ENCODE peak calls at places on chromosome 14, in seven cellular contexts. B is IMR-90, W is H9, A is mesenchymal stem cell, M is mesendoderm, T is H1, N is trophoblast cell. Q is an unnamed sample.

GRCh38 chr14:52360831-52361230 is 46.7 kb downstream of the PTGER2 start:
- DNase-seq in M (peak), W (no peak), B (no peak), N (no peak), A (peak), T (no peak), Q (no peak)

GRCh38 chr14:75885829-75886228 is 96.0 kb downstream of the TGFB3 start:
- DNase-seq in M (no peak), T (no peak), W (no peak), N (no peak), A (peak), B (peak), Q (no peak)

GRCh38 chr14:76961631-76962302 is 66.7 kb downstream of the IRF2BPL start:
- DNase-seq in W (peak), M (peak), T (peak), N (peak), B (peak), A (peak), Q (peak)

GRCh38 chr14:44895716-44896115 is 66.0 kb downstream of the KLHL28 start:
- DNase-seq in T (no peak), A (peak), W (no peak), N (peak), B (peak), M (peak), Q (no peak)

GRCh38 chr14:66008631-66009030 is 477.5 kb upstream of the CCDC196 start:
- DNase-seq in N (no peak), M (no peak), B (no peak), W (no peak), A (no peak), T (no peak), Q (no peak)

GRCh38 chr14:34098045-34098984 is 147.4 kb upstream of the EGLN3 start:
- DNase-seq in W (no peak), B (peak), T (no peak), A (peak), M (peak), N (peak), Q (no peak)

GRCh38 chr14:48584031-48584430 is 908.6 kb upstream of the MDGA2 start:
- DNase-seq in M (no peak), N (no peak), A (peak), B (peak), T (no peak), W (no peak), Q (no peak)

GRCh38 chr14:93096923-93097322 is 18.8 kb downstream of the ITPK1 start:
- DNase-seq in N (no peak), B (no peak), A (no peak), M (no peak), T (no peak), W (no peak), Q (no peak)

GRCh38 chr14:74927225-74927624 is 4.2 kb upstream of the RPS6KL1 start:
- DNase-seq in A (no peak), T (no peak), B (no peak), N (no peak), W (no peak), M (no peak), Q (no peak)

GRCh38 chr14:41604793-41605534 is 1.7 kb upstream of the LRFN5 start:
- DNase-seq in N (peak), M (peak), T (no peak), B (peak), W (peak), A (peak), Q (peak)

GRCh38 chr14:77119852-77120251 is 21.7 kb downstream of the ZDHHC22 start:
- DNase-seq in A (no peak), N (no peak), T (no peak), B (no peak), W (no peak), M (no peak), Q (no peak)

DNA sequence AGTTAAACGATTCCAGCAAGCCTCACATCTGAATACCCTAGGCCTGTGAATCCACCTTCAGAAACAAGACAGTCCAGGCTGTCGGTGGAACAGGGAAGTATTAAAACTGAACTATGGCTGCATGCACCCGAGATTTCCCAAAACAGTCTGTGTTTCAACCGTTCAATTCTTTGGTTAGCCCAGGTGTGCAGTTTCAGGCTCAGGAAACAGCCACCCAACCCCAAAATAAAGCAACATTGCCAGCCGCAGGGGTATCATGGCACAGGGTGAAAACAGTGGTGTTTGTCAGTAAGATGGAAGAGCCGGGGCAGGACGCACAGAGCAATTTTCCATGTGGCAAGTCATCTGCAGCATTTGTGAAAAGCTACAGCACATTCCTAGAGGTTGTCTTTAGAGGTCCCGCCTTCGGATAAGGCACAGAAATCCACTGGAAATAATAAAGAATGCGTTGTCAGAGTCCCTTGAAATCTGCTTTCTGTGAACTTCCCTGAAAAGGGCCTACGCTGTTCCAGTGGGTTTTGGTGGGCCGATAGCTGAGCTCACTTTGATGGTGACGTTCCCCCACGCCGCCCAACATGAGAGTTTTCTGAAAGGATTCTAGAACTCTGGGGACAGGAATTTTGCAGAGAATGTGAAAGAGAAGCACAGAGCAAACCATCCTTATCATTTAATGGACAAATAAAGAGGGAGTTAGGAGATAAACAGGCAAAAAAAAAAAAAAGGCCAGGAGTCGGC is 84.9 kb downstream of the BCL11B start:
- DNase-seq in M (no peak), W (no peak), B (no peak), T (no peak), N (no peak), A (no peak), Q (no peak)
- H2BK5ac ChIP-seq in M (no peak), W (no peak), B (no peak), T (no peak), N (no peak), A (no peak), Q (no peak)

GRCh38 chr14:69819607-69820006 is 22.6 kb upstream of the SLC10A1 start:
- DNase-seq in A (no peak), B (no peak), N (no peak), T (no peak), W (no peak), M (no peak), Q (no peak)

GRCh38 chr14:69820991-69821390 is 23.9 kb upstream of the SLC10A1 start:
- DNase-seq in N (no peak), T (no peak), B (no peak), M (no peak), W (no peak), A (no peak), Q (no peak)

GRCh38 chr14:69827560-69827959 is 30.5 kb upstream of the SLC10A1 start:
- DNase-seq in T (no peak), A (no peak), M (peak), W (no peak), N (peak), B (no peak), Q (no peak)

GRCh38 chr14:69818760-69819191 is 21.7 kb upstream of the SLC10A1 start:
- DNase-seq in T (peak), M (peak), W (peak), N (peak), B (peak), A (peak), Q (peak)

DNA sequence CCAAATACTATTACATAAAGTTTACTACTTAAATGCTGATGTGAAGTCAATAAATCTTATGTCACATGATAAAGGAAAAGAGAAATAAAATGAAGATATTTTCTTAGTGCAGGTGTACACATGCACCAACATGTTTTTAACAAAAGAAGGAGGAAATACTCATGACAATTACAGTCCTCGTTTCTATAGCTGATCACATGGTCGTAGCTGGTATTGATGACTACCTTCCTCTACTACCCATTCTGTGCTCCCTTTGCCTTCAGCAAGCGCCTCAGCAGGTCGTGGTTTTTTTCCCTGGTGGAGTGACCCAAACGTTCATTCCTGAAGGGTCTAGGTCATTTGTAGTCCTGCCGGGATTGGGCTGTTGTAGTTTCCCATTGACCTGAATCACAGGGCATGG is 25.4 kb upstream of the SLC10A1 start:
- DNase-seq in M (no peak), W (no peak), B (no peak), N (no peak), A (no peak), T (no peak), Q (no peak)
- H3K18ac ChIP-seq in M (no peak), W (no peak), B (no peak), N (no peak), A (no peak), T (no peak), Q (no peak)

GRCh38 chr14:61630399-61630798 is 64.9 kb upstream of the HIF1A start:
- DNase-seq in N (no peak), A (no peak), T (no peak), B (no peak), M (no peak), W (no peak), Q (no peak)

GRCh38 chr14:61628192-61628591 is 67.1 kb upstream of the HIF1A start:
- DNase-seq in A (no peak), B (peak), W (no peak), M (no peak), T (no peak), N (no peak), Q (no peak)

GRCh38 chr14:61625171-61625570 is 70.1 kb upstream of the HIF1A start:
- DNase-seq in W (no peak), M (peak), A (peak), N (no peak), B (peak), T (no peak), Q (no peak)

GRCh38 chr14:61631044-61631692 is 64.1 kb upstream of the HIF1A start:
- DNase-seq in A (no peak), W (no peak), N (no peak), B (no peak), T (no peak), M (no peak), Q (no peak)

DNA sequence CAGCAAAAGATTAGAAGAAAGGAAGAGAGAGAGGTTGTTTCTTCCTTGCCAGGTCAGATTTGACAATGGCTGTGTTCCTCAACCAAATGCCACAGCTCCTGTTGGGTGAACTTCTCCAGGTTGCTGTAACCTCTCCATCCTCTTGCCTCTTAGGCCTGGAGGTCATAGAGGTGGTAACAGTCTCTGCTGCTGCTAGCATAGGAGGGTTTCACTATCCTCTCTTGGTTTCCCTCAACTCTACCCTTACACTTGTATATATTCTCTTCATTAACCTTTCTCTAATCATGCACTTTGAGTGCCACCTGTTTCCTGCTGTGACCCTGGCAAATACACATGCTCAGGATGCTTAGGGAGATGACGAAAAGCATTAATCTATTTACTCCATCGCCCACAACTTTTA is 67.7 kb upstream of the HIF1A start:
- DNase-seq in M (no peak), T (no peak), A (no peak), W (no peak), N (no peak), B (no peak), Q (no peak)
- H2BK5ac ChIP-seq in M (no peak), T (no peak), A (no peak), W (no peak), N (no peak), B (no peak), Q (no peak)

GRCh38 chr14:104442107-104442551 is 137.4 kb upstream of the C14orf180 start:
- DNase-seq in M (no peak), N (no peak), W (peak), A (no peak), B (no peak), T (no peak), Q (no peak)

GRCh38 chr14:104440297-104440956 is 139.1 kb upstream of the C14orf180 start:
- DNase-seq in T (no peak), N (no peak), B (no peak), M (no peak), A (no peak), W (no peak), Q (no peak)

GRCh38 chr14:104439625-104440024 is 139.9 kb upstream of the C14orf180 start:
- DNase-seq in A (no peak), B (no peak), T (no peak), N (no peak), M (no peak), W (no peak), Q (no peak)

GRCh38 chr14:104442611-104443390 is 136.8 kb upstream of the C14orf180 start:
- DNase-seq in A (no peak), N (no peak), T (no peak), W (peak), M (no peak), B (no peak), Q (no peak)

GRCh38 chr14:104441275-104442106 is 138.1 kb upstream of the C14orf180 start:
- DNase-seq in B (no peak), W (peak), T (no peak), M (no peak), A (no peak), N (no peak), Q (no peak)
- H3K18ac ChIP-seq in B (no peak), W (no peak), T (peak), M (no peak), A (no peak), N (no peak), Q (peak)

DNA sequence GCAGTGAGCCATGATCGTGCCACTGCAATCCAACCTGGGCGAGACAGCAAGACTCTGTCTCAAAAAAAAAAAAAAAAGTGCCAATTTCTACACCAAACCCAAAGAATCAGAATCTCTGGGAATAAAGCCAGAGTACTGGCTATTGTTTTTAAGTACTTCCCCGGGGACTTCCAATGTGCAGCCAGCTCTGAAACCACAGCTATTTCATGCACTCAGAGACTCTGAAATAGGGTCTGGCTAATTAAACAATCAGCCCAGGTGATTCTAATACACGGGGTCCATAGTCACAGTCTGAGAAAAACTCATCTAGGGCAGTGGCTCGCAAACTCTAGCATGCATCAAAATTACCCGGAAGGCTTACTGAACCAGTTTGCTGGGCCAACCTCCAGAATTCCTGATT is 56.3 kb downstream of the SIX6 start:
- DNase-seq in M (no peak), W (no peak), N (no peak), B (peak), T (no peak), A (no peak), Q (no peak)
- H2BK5ac ChIP-seq in M (no peak), W (no peak), N (no peak), B (no peak), T (no peak), A (no peak), Q (no peak)

DNA sequence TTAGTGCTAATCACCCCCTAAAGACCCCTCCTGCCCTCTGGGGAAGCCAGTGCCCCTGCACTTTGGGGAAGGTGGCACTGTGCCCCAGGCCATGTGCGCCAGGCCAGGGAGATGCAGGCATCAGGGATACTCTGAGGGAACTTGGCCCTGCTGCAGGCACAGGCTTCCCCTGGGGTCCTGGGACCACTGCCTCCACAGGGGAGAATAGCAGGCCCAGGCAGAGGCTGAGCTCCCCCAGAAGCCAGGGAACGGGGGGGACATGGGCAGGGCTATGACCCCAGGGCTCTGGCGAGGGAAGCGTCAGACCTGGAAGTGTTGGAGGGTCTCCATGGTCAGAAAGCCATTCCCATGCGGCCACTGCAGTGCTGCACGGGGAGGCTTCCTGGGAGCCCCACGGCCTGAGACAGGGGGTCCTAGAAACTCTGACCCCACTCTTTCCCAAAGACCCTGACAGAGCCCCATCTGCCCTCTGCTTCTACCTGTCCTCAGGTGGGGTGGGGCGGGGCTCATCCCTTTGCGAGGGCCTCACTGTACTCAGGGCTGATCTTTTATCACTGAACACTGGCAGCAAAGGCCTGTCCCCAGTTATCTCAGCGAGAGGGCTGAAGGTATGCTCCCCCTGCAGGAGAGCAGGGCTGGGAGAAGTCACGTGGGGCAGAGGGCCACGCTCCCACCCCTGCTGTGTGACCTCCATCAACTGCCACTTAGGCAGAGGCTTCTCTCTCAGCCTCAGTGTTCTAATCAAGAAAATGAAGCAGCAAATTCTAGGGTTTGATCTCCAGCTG is 160.0 kb downstream of the CALM1 start:
- DNase-seq in T (no peak), A (no peak), N (no peak), M (no peak), W (no peak), B (no peak), Q (no peak)
- H3K18ac ChIP-seq in T (peak), A (no peak), N (peak), M (no peak), W (no peak), B (no peak), Q (peak)

DNA sequence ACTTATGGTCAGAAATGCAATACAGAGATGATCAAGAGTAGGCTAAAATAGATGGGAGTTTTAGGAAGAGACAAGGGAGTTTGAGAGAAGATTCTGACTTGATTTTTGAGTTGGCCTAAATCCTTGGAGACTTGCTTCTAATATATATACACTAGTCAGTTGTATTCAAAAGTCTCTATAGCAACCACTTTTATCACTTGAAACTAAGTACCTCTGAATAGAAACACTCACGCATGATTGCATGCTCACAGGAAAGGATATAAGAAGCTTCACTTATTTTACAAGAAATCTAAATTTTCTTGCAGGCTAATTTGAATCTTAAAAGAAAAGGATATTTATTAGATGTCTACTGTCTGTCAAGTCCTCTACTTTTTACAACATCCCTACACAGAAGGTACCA is 316.8 kb downstream of the SNAPC1 start:
- DNase-seq in N (no peak), W (no peak), M (no peak), B (no peak), T (no peak), A (no peak), Q (no peak)
- H2BK5ac ChIP-seq in N (no peak), W (no peak), M (no peak), B (no peak), T (no peak), A (no peak), Q (no peak)

DNA sequence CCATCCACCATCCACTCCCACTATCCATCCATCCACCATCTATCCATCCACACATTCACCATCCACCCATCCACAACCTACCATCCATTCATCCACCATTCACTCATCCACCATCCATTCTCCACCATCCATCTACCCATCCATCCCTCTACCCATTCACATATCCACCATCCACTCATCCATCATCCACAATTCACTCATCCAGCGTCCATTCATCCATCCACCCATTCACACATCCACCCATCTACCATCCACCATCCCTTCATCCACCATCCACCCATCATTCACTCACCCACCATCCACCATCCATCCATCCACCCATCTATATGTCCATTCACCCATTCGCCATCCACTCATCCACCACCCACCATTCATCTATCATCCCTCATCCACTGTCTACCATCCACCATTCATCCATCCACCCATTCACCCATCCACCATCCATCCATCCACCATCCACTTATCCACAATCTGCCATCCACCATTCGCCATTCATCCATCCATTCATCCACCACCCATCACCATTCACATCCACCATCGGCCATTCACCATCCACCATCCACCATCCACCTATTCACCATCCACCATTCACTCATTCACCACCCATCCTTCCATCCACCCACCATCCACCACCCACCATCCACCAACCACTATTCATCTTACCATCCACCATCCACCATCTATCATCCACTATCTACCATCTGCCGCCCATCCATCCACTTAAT is 2.0 kb upstream of the AMN start:
- DNase-seq in T (no peak), M (no peak), W (no peak), B (no peak), N (no peak), A (no peak), Q (no peak)
- H3K18ac ChIP-seq in T (no peak), M (no peak), W (no peak), B (no peak), N (no peak), A (no peak), Q (no peak)

Q was measured in neuronal stem cell.